ENCODE peak calls at places on chromosomes 3 and 15, in seven cellular contexts. E, D, T, B, W, K and O are unnamed samples.

GRCh38 chr3:189726277-189726676 is 95.1 kb downstream of the TP63 start:
- DNase-seq in B (peak), D (no peak), T (no peak), W (no peak), E (no peak), K (peak), O (no peak)

GRCh38 chr15:47352217-47352616 is 365.1 kb upstream of the SEMA6D start:
- DNase-seq in K (no peak), B (no peak), W (no peak), T (no peak), D (no peak), E (no peak), O (no peak)

GRCh38 chr3:170222647-170223541 is 670 bp downstream of the PRKCI start:
- DNase-seq in T (no peak), K (peak), D (peak), E (peak), B (peak), W (no peak), O (peak)

GRCh38 chr3:184710870-184711365 is 946 bp downstream of the MAGEF1 start:
- DNase-seq in D (no peak), E (no peak), W (no peak), B (peak), T (no peak), K (peak), O (peak)

GRCh38 chr15:71011503-71012155 is 103.6 kb upstream of the THSD4 start:
- DNase-seq in D (peak), W (peak), E (peak), B (peak), T (no peak), K (peak), O (no peak)

GRCh38 chr15:87211547-87211946 is 1045.0 kb downstream of the NTRK3 start:
- DNase-seq in K (no peak), B (no peak), T (no peak), W (no peak), E (no peak), D (no peak), O (no peak)

GRCh38 chr3:160450846-160451245 is 1.3 kb upstream of the TRIM59 start:
- DNase-seq in T (no peak), E (peak), K (peak), D (no peak), B (peak), W (peak), O (no peak)

GRCh38 chr3:77039606-77040553 is at the start of gene ROBO2:
- DNase-seq in B (peak), D (peak), K (no peak), T (no peak), W (no peak), E (peak), O (peak)

GRCh38 chr3:125589743-125590142 is 5.6 kb downstream of the OSBPL11 start:
- DNase-seq in K (no peak), W (no peak), T (no peak), B (peak), D (no peak), E (no peak), O (peak)

DNA sequence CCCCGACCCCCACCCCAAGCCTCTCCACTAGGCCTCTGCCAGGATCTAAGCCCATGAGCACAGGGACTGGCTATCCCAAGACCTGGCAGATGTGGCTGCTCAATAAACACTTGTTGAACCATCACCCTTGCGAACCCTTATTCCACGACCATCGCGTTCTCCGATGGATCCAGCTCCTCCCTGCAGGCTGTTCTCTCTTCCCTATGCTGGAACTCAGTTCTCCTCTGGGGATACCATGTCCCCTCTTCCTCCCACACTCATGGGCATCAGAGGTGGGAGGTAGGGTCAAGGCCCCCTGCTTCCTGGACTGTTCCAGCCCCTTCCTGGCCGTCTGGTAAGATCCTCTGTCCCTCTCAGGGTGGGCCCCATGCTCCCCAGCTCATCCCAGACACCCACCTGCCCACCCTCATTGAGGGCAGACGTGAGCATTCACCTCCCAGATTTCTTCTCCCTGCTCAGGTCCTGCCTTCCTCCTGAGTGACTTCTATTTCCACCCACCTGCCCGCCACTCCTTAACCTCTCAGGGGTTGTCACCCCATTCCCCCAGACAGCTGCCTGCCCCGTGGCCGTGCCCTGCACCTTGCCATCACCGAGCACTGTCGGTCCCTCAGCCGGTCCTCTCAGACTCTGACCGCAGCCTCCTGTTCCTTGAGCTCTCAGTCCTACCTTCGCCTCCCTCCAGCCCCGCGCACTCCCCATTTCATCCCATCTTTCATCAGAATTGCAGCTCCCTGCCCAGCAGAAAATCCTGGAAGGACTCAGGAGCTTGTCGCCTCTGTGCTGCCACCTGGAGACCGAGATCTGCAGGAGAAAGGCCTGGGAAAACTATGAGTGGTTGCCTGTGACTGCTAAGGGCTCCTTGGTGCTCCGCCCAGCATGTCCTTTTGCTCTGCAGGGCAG is 42.0 kb downstream of the PML start:
- DNase-seq in K (peak), W (no peak), B (peak), T (peak), D (peak), E (peak), O (peak)
- TF ChIP-seq CTCF in K (peak), W (peak), B (peak), T (peak), D (peak), E (peak), O (peak)

GRCh38 chr15:75185271-75186029 is 16.2 kb upstream of the C15orf39 start:
- DNase-seq in K (no peak), T (no peak), W (no peak), E (no peak), D (no peak), B (no peak), O (no peak)

GRCh38 chr15:75178938-75179772 is 22.5 kb upstream of the C15orf39 start:
- DNase-seq in D (no peak), E (no peak), K (no peak), B (no peak), T (no peak), W (no peak), O (no peak)

GRCh38 chr15:75181780-75182179 is 19.9 kb upstream of the C15orf39 start:
- DNase-seq in E (no peak), K (no peak), D (no peak), T (no peak), B (no peak), W (no peak), O (no peak)

GRCh38 chr15:75179773-75180140 is 21.9 kb upstream of the C15orf39 start:
- DNase-seq in K (no peak), W (no peak), E (no peak), D (no peak), T (no peak), B (no peak), O (no peak)

GRCh38 chr15:75182187-75183131 is 19.2 kb upstream of the C15orf39 start:
- DNase-seq in W (no peak), K (no peak), B (peak), D (no peak), T (no peak), E (no peak), O (no peak)
- TF ChIP-seq CTCF in W (no peak), K (no peak), B (no peak), D (no peak), T (no peak), E (peak), O (no peak)

DNA sequence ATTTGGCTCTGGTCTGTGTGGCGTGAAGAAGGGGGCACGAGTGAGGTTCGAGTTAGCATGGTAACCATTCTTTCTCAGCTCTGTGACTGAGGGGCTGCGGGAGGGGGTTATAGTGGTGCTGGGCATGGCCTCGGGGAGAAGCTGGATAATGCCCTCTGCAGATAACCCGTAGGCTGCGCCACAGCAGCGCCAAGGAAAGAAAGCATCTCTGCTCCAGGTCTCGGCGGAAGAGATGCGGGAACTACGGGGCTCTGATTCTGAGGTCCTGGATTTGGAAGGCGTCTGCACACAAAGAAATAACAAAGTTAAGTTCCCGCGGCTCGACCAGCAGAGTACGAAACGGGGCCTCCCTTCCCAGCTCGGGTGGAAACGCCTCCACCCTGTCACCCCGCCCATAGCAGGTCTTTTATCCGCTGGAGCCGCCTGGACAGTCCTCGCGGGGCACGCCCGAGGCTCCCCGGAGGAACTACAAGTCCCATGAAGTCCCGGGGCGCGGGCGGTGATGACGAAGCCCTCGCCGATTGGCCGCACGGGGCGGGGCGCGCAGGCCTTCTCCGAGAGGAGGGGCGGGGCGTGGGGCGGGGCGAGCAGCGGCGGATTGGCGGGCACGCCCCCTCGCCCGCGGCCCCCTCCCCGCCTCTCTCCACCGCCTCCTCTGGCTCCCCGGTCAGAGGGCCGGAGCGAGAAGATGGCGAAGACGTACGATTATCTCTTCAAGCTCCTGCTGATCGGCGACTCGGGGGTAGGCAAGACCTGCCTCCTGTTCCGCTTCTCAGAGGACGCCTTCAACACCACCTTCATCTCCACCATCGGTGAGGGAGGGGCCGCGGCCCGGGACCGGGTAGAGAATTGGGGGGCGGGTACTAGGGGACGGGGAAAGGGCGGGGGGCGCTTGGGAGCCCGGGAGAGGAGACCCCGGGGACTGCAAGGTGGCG is at the start of gene RAB8B:
- DNase-seq in D (peak), B (peak), T (peak), E (peak), W (peak), K (peak), O (peak)
- TF ChIP-seq CTCF in D (no peak), B (no peak), T (peak), E (no peak), W (no peak), K (no peak), O (no peak)

GRCh38 chr3:132253262-132253878 is 63.8 kb upstream of the ACP3 start:
- DNase-seq in K (peak), T (no peak), E (peak), B (peak), W (peak), D (peak), O (peak)

GRCh38 chr3:132261501-132261900 is 55.7 kb upstream of the ACP3 start:
- DNase-seq in T (no peak), D (no peak), E (no peak), B (no peak), K (no peak), W (no peak), O (no peak)

GRCh38 chr3:132254076-132254755 is 63.0 kb upstream of the ACP3 start:
- DNase-seq in B (peak), D (no peak), K (no peak), T (no peak), W (no peak), E (no peak), O (no peak)

GRCh38 chr3:132255041-132255745 is 62.0 kb upstream of the ACP3 start:
- DNase-seq in W (peak), T (no peak), K (peak), D (no peak), E (peak), B (peak), O (no peak)

GRCh38 chr3:132256984-132257383 is 60.2 kb upstream of the ACP3 start:
- DNase-seq in K (peak), E (peak), D (peak), W (no peak), T (peak), B (peak), O (no peak)
- TF ChIP-seq CTCF in K (peak), E (peak), D (peak), W (peak), T (peak), B (peak), O (no peak)

GRCh38 chr3:128569756-128570155 is 76.8 kb upstream of the GATA2 start:
- DNase-seq in E (no peak), B (no peak), K (no peak), W (no peak), T (no peak), D (no peak), O (no peak)

GRCh38 chr3:128572013-128572412 is 78.6 kb downstream of the RPN1 start:
- DNase-seq in T (no peak), D (no peak), K (no peak), W (no peak), E (no peak), B (no peak), O (no peak)

GRCh38 chr3:128568602-128569490 is 75.8 kb upstream of the GATA2 start:
- DNase-seq in B (no peak), E (no peak), W (no peak), K (no peak), T (no peak), D (no peak), O (no peak)

GRCh38 chr3:128567141-128567540 is 74.1 kb upstream of the GATA2 start:
- DNase-seq in D (no peak), K (no peak), W (no peak), E (no peak), T (no peak), B (no peak), O (no peak)

GRCh38 chr3:128567705-128568356 is 74.8 kb upstream of the GATA2 start:
- DNase-seq in K (no peak), B (no peak), E (no peak), T (no peak), W (no peak), D (no peak), O (no peak)
- TF ChIP-seq CTCF in K (no peak), B (no peak), E (peak), T (no peak), W (no peak), D (no peak), O (no peak)

GRCh38 chr3:63857311-63857710 is 6.3 kb downstream of the THOC7 start:
- DNase-seq in K (no peak), T (no peak), E (no peak), W (no peak), B (peak), D (no peak), O (no peak)
- TF ChIP-seq CTCF in K (no peak), T (no peak), E (no peak), W (no peak), B (no peak), D (no peak), O (no peak)

GRCh38 chr3:132180337-132180791 is 136.8 kb upstream of the ACP3 start:
- DNase-seq in B (peak), T (no peak), E (peak), K (peak), W (peak), D (peak), O (peak)
- TF ChIP-seq CTCF in B (peak), T (peak), E (peak), K (peak), W (peak), D (peak), O (peak)

GRCh38 chr3:27133062-27133461 is 236.1 kb downstream of the NEK10 start:
- DNase-seq in D (no peak), T (no peak), E (no peak), K (no peak), B (no peak), W (no peak), O (no peak)

GRCh38 chr3:27127195-27127594 is 242.0 kb downstream of the NEK10 start:
- DNase-seq in W (no peak), T (no peak), K (no peak), D (no peak), B (no peak), E (no peak), O (no peak)

GRCh38 chr3:27125821-27126501 is 243.2 kb downstream of the NEK10 start:
- DNase-seq in T (no peak), B (no peak), W (no peak), D (no peak), E (no peak), K (no peak), O (no peak)

GRCh38 chr3:27130796-27131195 is 238.4 kb downstream of the NEK10 start:
- DNase-seq in K (no peak), E (no peak), W (no peak), D (no peak), B (no peak), T (no peak), O (no peak)

GRCh38 chr3:27127879-27128278 is 241.3 kb downstream of the NEK10 start:
- DNase-seq in B (no peak), T (no peak), K (no peak), D (no peak), E (no peak), W (no peak), O (no peak)
- TF ChIP-seq CTCF in B (no peak), T (no peak), K (no peak), D (no peak), E (no peak), W (no peak), O (no peak)

GRCh38 chr3:41573591-41573990 is 374.3 kb downstream of the CTNNB1 start:
- DNase-seq in T (no peak), D (no peak), E (no peak), B (no peak), K (no peak), W (no peak), O (no peak)

GRCh38 chr3:41572092-41572491 is 372.8 kb downstream of the CTNNB1 start:
- DNase-seq in D (no peak), W (no peak), T (no peak), B (no peak), E (no peak), K (no peak), O (no peak)

GRCh38 chr3:41578798-41579197 is 379.5 kb downstream of the CTNNB1 start:
- DNase-seq in B (no peak), K (no peak), W (no peak), D (no peak), E (no peak), T (no peak), O (no peak)

GRCh38 chr3:41575754-41576153 is 376.4 kb downstream of the CTNNB1 start:
- DNase-seq in T (peak), B (no peak), D (no peak), K (no peak), E (no peak), W (no peak), O (no peak)

GRCh38 chr3:41574900-41575299 is 375.6 kb downstream of the CTNNB1 start:
- DNase-seq in D (peak), B (no peak), T (no peak), W (no peak), K (no peak), E (no peak), O (no peak)
- TF ChIP-seq CTCF in D (peak), B (no peak), T (no peak), W (no peak), K (no peak), E (no peak), O (no peak)